ENCODE peak calls at places on chromosomes 11 and 22, in ten cellular contexts. K is MG63; I is EL; F is foreskin fibroblast; J is psoas muscle; G is fibroblast of the conjunctiva; Q is SW 1271; L is A549; P is activated naive CD4-positive, alpha-beta T cell; M is CD8-positive, alpha-beta memory T cell. A is an unnamed sample.
A peak's percentile ranks its signal among the peaks of the same experiment; 100 is the strongest.

GRCh38 chr11:1448166-1448825 is 38.3 kb downstream of the MOB2 start:
- DNase-seq in K (no peak), I (no peak), F (no peak), J (no peak), G (no peak), Q (no peak), L (no peak), P (no peak), M (no peak), A (no peak)

GRCh38 chr11:66365166-66365565 is 6.4 kb downstream of the SLC29A2 start:
- DNase-seq in K (no peak), I (no peak), F (no peak), J (no peak), G (no peak), Q (no peak), L (no peak), P (no peak), M (no peak), A (no peak)

GRCh38 chr11:119195680-119196079 is 10.4 kb downstream of the NHERF4 start:
- DNase-seq in K (peak; percentile 26), I (peak; percentile 61), F (peak; percentile 69), J (no peak), G (no peak), Q (peak; percentile 60), L (peak; percentile 63), P (no peak), M (no peak), A (peak; percentile 31)

GRCh38 chr22:48705159-48705916 is 1122.3 kb downstream of the BRD1 start:
- DNase-seq in K (no peak), I (no peak), F (no peak), J (no peak), G (no peak), Q (no peak), L (no peak), P (no peak), M (no peak), A (no peak)

GRCh38 chr11:86245369-86246292 is 1.1 kb downstream of the EED start:
- DNase-seq in K (no peak), I (peak; percentile 34), F (peak; percentile 34), J (no peak), G (no peak), Q (peak; percentile 19), L (no peak), P (no peak), M (no peak), A (peak; percentile 39)

GRCh38 chr11:8829556-8829955 is 81.4 kb upstream of the AKIP1 start:
- DNase-seq in K (no peak), I (no peak), F (no peak), J (no peak), G (no peak), Q (no peak), L (no peak), P (no peak), M (no peak), A (no peak)

GRCh38 chr22:46737976-46738641 is at the start of gene CERK:
- DNase-seq in K (peak; percentile 76), I (peak; percentile 76), F (peak; percentile 88), J (peak; percentile 84), G (peak; percentile 39), Q (no peak), L (peak; percentile 31), P (peak; percentile 43), M (peak; percentile 58), A (peak; percentile 70)

GRCh38 chr11:69654001-69654659 is 13.2 kb downstream of the CCND1 start:
- DNase-seq in K (no peak), I (no peak), F (no peak), J (no peak), G (no peak), Q (no peak), L (peak; percentile 83), P (no peak), M (no peak), A (peak; percentile 38)

GRCh38 chr22:43878831-43879550 is 12.8 kb downstream of the PNPLA5 start:
- DNase-seq in K (no peak), I (no peak), F (no peak), J (no peak), G (no peak), Q (no peak), L (no peak), P (no peak), M (no peak), A (no peak)

GRCh38 chr11:43735931-43736330 is 55.4 kb downstream of the HSD17B12 start:
- DNase-seq in K (peak; percentile 71), I (peak; percentile 70), F (peak; percentile 48), J (no peak), G (peak; percentile 16), Q (no peak), L (no peak), P (no peak), M (no peak), A (no peak)

GRCh38 chr11:117691206-117691490 is 105.9 kb downstream of the DSCAML1 start:
- DNase-seq in K (peak; percentile 59), I (no peak), F (no peak), J (no peak), G (no peak), Q (no peak), L (no peak), P (no peak), M (no peak), A (no peak)

GRCh38 chr11:103395612-103396011 is 286.4 kb downstream of the DYNC2H1 start:
- DNase-seq in K (no peak), I (peak; percentile 77), F (peak; percentile 26), J (no peak), G (no peak), Q (peak; percentile 76), L (peak; percentile 10), P (no peak), M (no peak), A (no peak)

GRCh38 chr11:59189986-59190385 is 18.1 kb downstream of the DTX4 start:
- DNase-seq in K (no peak), I (no peak), F (no peak), J (no peak), G (no peak), Q (no peak), L (no peak), P (no peak), M (no peak), A (peak; percentile 14)

GRCh38 chr11:93685196-93685595 is 23.7 kb downstream of the CEP295 start:
- DNase-seq in K (no peak), I (no peak), F (no peak), J (no peak), G (no peak), Q (no peak), L (no peak), P (no peak), M (no peak), A (no peak)

GRCh38 chr22:50473088-50473487 is 1.7 kb downstream of the SBF1 start:
- DNase-seq in K (no peak), I (no peak), F (peak; percentile 11), J (no peak), G (no peak), Q (peak; percentile 20), L (peak; percentile 41), P (no peak), M (peak; percentile 44), A (peak; percentile 54)

GRCh38 chr22:33062402-33062801 is 4.2 kb upstream of the SYN3 start:
- DNase-seq in K (no peak), I (no peak), F (no peak), J (no peak), G (no peak), Q (no peak), L (no peak), P (no peak), M (no peak), A (no peak)

GRCh38 chr11:65442952-65443351 is 20.4 kb downstream of the NEAT1 start:
- DNase-seq in K (peak; percentile 11), I (peak; percentile 11), F (peak; percentile 27), J (no peak), G (no peak), Q (no peak), L (peak; percentile 37), P (no peak), M (no peak), A (no peak)

GRCh38 chr11:33733978-33734377 is 2.2 kb downstream of the CD59 start:
- DNase-seq in K (no peak), I (no peak), F (no peak), J (no peak), G (no peak), Q (peak; percentile 23), L (no peak), P (no peak), M (no peak), A (no peak)

GRCh38 chr22:40922484-40923303 is 28.5 kb upstream of the RBX1 start:
- DNase-seq in K (no peak), I (peak; percentile 63), F (peak; percentile 80), J (no peak), G (peak; percentile 59), Q (peak; percentile 55), L (peak; percentile 47), P (no peak), M (no peak), A (peak; percentile 28)

GRCh38 chr11:119990306-119991021 is 147.4 kb downstream of the TRIM29 start:
- DNase-seq in K (peak; percentile 54), I (peak; percentile 4), F (peak; percentile 16), J (peak; percentile 52), G (peak; percentile 20), Q (no peak), L (no peak), P (no peak), M (no peak), A (no peak)

GRCh38 chr11:128509990-128510389 is 77.4 kb downstream of the ETS1 start:
- DNase-seq in K (no peak), I (peak; percentile 77), F (peak; percentile 85), J (no peak), G (no peak), Q (peak; percentile 45), L (peak; percentile 42), P (no peak), M (no peak), A (no peak)